ENCODE peak calls at places on chromosomes 3 and 15, in ten cellular contexts. H is sigmoid colon, A is HCT116, Z is stomach, V is suprapubic skin, O is transverse colon, D is H1, N is breast epithelium, Q is K562, U is spleen. L is an unnamed sample.

GRCh38 chr15:40313531-40314398 is 6.0 kb upstream of the PLCB2 start:
- DNase-seq in D (no peak), O (peak; percentile 85), Q (no peak), Z (peak; percentile 89), V (no peak), H (peak; percentile 74), N (no peak), A (no peak), U (peak; percentile 87), L (no peak)

GRCh38 chr3:27877122-27878011 is 155.2 kb upstream of the EOMES start:
- DNase-seq in O (no peak), D (no peak), Q (no peak), Z (peak; percentile 43), H (no peak), U (no peak), N (no peak), V (no peak), A (no peak), L (no peak)

GRCh38 chr15:88020806-88021205 is 235.7 kb downstream of the NTRK3 start:
- DNase-seq in D (no peak), Q (no peak), U (no peak), H (no peak), N (no peak), A (no peak), V (no peak), O (no peak), Z (no peak), L (no peak)

GRCh38 chr3:60047426-60048200 is 997.8 kb upstream of the CFAP20DC start:
- DNase-seq in A (no peak), D (no peak), U (no peak), H (no peak), Z (no peak), O (no peak), Q (no peak), V (no peak), N (no peak), L (no peak)

GRCh38 chr3:171991166-171991565 is 48.2 kb upstream of the FNDC3B start:
- DNase-seq in O (no peak), H (no peak), U (no peak), V (no peak), Q (no peak), Z (no peak), N (no peak), A (no peak), D (no peak), L (no peak)

GRCh38 chr15:81092559-81092902 is 41.5 kb upstream of the CFAP161 start:
- DNase-seq in U (no peak), A (no peak), N (no peak), Z (no peak), Q (no peak), D (no peak), V (no peak), O (no peak), H (no peak), L (no peak)

GRCh38 chr3:188863999-188864406 is 307.8 kb upstream of the TPRG1 start:
- DNase-seq in Q (no peak), O (no peak), H (no peak), U (no peak), V (no peak), N (no peak), Z (no peak), A (no peak), D (no peak), L (no peak)

GRCh38 chr15:68583321-68583720 is 4.5 kb downstream of the CORO2B start:
- DNase-seq in V (no peak), N (no peak), D (no peak), H (no peak), Q (no peak), O (no peak), A (no peak), Z (no peak), U (peak; percentile 47), L (no peak)

GRCh38 chr3:139319428-139320402 is 24.1 kb upstream of the MRPS22 start:
- DNase-seq in A (no peak), O (no peak), D (peak; percentile 36), N (no peak), Q (peak; percentile 66), U (no peak), Z (no peak), H (no peak), V (peak; percentile 44), L (no peak)

GRCh38 chr15:81338422-81339007 is 14.6 kb upstream of the STARD5 start:
- DNase-seq in N (peak; percentile 59), H (peak; percentile 85), U (no peak), Z (no peak), D (no peak), V (peak; percentile 82), Q (no peak), O (no peak), A (peak; percentile 2), L (no peak)

DNA sequence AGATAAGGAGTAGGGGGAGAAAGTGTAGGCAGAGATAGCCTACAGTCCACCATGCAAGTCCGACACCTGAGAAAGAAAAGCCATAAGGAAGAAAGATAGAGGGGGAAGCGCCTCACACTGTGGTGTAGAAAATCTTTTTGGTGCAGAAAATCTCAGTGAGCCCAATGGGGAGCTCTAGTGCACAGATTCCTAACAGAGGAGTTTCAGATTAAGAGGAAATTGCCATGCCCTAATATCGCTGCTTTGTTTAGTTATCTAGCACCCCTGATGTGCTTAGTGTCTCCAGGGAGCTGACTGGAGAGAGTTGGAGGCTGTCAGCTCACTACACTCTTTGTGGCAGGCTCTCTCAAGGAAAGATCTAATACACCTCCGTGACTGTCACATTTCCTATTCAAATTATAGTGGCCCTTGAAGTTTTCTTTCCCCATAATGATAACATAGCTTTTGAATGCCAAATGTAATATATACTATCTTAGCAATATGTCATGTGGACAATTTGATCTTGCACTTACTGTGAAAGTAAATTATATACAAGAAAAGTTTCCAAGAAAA is 33.7 kb downstream of the CGGBP1 start:
- DNase-seq in N (no peak), A (no peak), D (no peak), H (no peak), V (no peak), Q (no peak), O (no peak), U (no peak), Z (no peak), L (no peak)
- TF ChIP-seq POLR2AphosphoS5 in N (no peak), A (no peak), D (no peak), H (no peak), V (no peak), Q (no peak), O (no peak), U (no peak), Z (no peak), L (no peak)

DNA sequence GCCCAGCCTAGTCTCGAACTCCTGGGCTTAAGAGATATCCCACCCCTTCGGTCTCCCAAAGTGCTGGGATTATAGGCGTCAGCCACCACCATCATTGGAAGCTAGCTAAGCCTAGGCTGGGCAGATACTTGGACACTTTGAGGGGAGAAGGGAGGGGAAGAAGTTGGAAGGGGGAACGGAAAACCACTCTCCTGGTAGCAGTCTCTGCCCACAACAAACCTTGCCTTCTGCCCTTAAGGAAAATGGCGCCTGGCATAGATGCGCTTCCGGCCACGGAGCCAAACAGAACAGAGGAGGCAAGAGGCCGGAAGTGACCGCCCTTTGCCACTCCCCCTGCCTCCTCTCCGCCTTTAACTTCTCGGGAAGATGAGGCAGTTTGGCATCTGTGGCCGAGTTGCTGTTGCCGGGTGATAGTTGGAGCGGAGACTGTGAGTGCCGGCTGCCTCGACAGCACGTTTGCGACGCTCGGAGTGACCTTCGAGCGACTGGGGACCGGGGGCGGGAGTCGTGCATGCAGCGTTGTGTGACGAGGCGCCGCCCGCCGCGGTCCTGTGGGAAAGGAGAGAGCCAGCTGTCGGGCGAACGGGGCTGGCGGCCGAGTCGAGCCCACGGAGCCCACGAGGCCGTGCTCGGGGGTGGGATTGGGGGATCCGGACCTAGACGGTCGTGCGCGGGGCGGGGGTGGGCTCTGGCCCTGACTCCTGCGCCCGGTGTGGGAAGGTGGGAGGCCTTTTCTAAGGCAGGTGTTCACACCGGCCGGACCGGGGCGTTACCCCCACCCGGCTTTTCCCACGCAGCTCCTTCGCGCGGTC is at the start of gene MFN1:
- DNase-seq in D (peak; percentile 74), H (peak; percentile 98), Q (peak; percentile 91), Z (peak; percentile 95), O (peak; percentile 95), N (peak; percentile 96), A (peak; percentile 83), U (peak; percentile 97), V (peak; percentile 98), L (no peak)
- TF ChIP-seq POLR2A in D (peak; percentile 75), H (peak; percentile 61), Q (peak; percentile 87), Z (no peak), O (peak; percentile 70), N (no peak), A (no peak), U (peak; percentile 10), V (peak; percentile 17), L (peak; percentile 41)

DNA sequence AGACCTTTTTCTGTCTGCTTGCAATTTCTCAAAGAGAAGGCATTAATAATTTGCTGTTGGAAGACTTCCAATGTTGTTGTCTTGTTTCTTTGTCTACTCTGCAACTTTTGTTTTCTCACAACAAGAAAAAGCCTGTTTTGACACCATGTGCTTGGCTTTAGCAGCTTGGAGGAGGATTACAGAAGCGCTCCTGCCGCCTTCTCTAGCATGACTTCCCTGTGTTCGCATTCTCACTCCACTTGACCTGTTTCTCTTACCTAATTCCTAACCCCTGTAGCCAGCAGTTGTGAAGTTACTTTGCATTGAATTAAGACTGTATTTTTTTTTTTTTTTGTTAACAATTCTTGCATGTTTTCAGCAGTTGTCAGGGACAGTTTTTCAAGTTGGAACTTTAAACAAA is 235.3 kb upstream of the GOLIM4 start:
- DNase-seq in V (no peak), O (no peak), U (no peak), A (no peak), N (no peak), Z (no peak), H (no peak), D (no peak), Q (no peak), L (no peak)
- H3K4me3 ChIP-seq in V (no peak overlapping the region), O (no peak overlapping the region), U (no peak overlapping the region), A (no peak overlapping the region), N (no peak overlapping the region), Z (no peak overlapping the region), H (no peak overlapping the region), D (no peak overlapping the region), Q (no peak overlapping the region), L (no peak overlapping the region)

GRCh38 chr3:58473275-58473674 is 18.6 kb upstream of the KCTD6 start:
- DNase-seq in A (no peak), Q (no peak), N (no peak), D (no peak), Z (no peak), O (no peak), U (no peak), V (no peak), H (no peak), L (no peak)

GRCh38 chr3:58474348-58474911 is 17.5 kb upstream of the KCTD6 start:
- DNase-seq in N (no peak), H (no peak), A (no peak), Q (no peak), O (no peak), U (no peak), D (no peak), V (no peak), Z (no peak), L (no peak)

GRCh38 chr3:58469096-58469495 is 22.8 kb upstream of the KCTD6 start:
- DNase-seq in O (no peak), A (no peak), H (no peak), D (no peak), V (no peak), U (no peak), N (no peak), Q (no peak), Z (no peak), L (no peak)

GRCh38 chr3:58470363-58471024 is 21.4 kb upstream of the KCTD6 start:
- DNase-seq in O (no peak), U (no peak), Q (no peak), Z (no peak), H (no peak), D (no peak), N (no peak), A (no peak), V (no peak), L (no peak)

GRCh38 chr3:58471025-58471887 is 20.6 kb upstream of the KCTD6 start:
- DNase-seq in O (peak; percentile 64), Q (peak; percentile 53), V (no peak), A (peak; percentile 70), Z (no peak), N (peak; percentile 37), U (no peak), D (no peak), H (no peak), L (no peak)
- TF ChIP-seq POLR2AphosphoS5 in O (peak; percentile 35), Q (no peak), V (no peak), A (peak; percentile 49), Z (no peak), N (no peak), U (no peak), D (no peak), H (no peak), L (peak; percentile 72)